ENCODE peak calls at places on chromosomes 2 and 18, in five cellular contexts. Z is foreskin fibroblast, A is prostate gland, J is heart left ventricle, W is endothelial cell. E is an unnamed sample.

GRCh38 chr2:221109552-221109951 is 462.6 kb downstream of the EPHA4 start:
- DNase-seq in Z (no peak), J (no peak), A (no peak), W (no peak), E (no peak)

GRCh38 chr2:206084468-206084869 is 1.5 kb downstream of the INO80D start:
- DNase-seq in W (peak), A (peak), J (peak), Z (peak), E (peak)

GRCh38 chr2:128867327-128867726 is 548.7 kb upstream of the HS6ST1 start:
- DNase-seq in Z (no peak), J (no peak), W (no peak), A (no peak), E (no peak)

GRCh38 chr2:134459706-134460406 is 206.0 kb downstream of the MGAT5 start:
- DNase-seq in W (no peak), A (no peak), Z (no peak), J (no peak), E (no peak)

GRCh38 chr18:25080988-25081387 is 271.0 kb downstream of the ZNF521 start:
- DNase-seq in W (no peak), J (no peak), Z (no peak), A (no peak), E (no peak)

GRCh38 chr2:241762933-241763369 is 13.7 kb upstream of the GAL3ST2 start:
- DNase-seq in W (no peak), A (no peak), J (no peak), Z (no peak), E (no peak)

GRCh38 chr2:140178224-140178623 is 1398.0 kb upstream of the NXPH2 start:
- DNase-seq in W (no peak), J (no peak), A (no peak), Z (peak), E (no peak)

GRCh38 chr2:240919786-240920782 is 13.9 kb downstream of the CROCC2 start:
- DNase-seq in Z (no peak), A (no peak), W (peak), J (peak), E (peak)

GRCh38 chr2:206275274-206276160 is 1.1 kb downstream of the ZDBF2 start:
- DNase-seq in Z (peak), A (no peak), W (peak), J (no peak), E (no peak)

GRCh38 chr2:20411361-20411894 is 35.4 kb upstream of the RHOB start:
- DNase-seq in J (peak), W (peak), Z (peak), A (peak), E (peak)

GRCh38 chr2:46775722-46776121 is 139.9 kb downstream of the MCFD2 start:
- DNase-seq in A (no peak), W (no peak), J (no peak), Z (peak), E (no peak)

GRCh38 chr2:1854747-1855146 is 110.4 kb upstream of the PXDN start:
- DNase-seq in A (no peak), W (peak), Z (peak), J (no peak), E (no peak)
- TF ChIP-seq CTCF in A (peak), W (no peak), Z (no peak), J (peak), E (peak)

GRCh38 chr2:14634223-14634884 is 1.8 kb downstream of the LRATD1 start:
- DNase-seq in Z (peak), A (peak), J (peak), W (peak), E (peak)
- TF ChIP-seq CTCF in Z (peak), A (peak), J (peak), W (peak), E (peak)

DNA sequence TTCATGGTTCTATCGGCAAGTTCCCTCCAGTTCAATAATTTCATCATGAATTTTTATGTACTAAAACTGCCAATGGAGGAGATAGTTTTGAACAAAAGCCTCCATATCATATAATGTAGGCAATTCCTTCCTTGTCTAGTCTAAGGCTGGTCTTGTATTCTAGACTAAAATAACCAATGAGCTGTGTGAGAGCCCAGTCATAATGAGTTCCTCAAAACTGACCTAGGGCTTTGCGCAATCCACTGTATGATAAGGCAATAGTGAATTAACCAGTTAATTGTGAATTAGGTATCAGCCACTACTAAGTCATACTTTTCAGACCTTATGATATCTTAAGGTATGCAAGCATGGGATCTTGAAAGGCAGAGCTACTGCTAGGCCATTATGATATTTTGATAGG is 7.6 kb upstream of the UXS1 start:
- DNase-seq in J (no peak), Z (no peak), W (no peak), A (no peak), E (no peak)
- TF ChIP-seq CTCF in J (no peak), Z (no peak), W (no peak), A (no peak), E (no peak)

GRCh38 chr2:24830351-24830750 is 37.1 kb downstream of the CENPO start:
- DNase-seq in A (no peak), Z (peak), J (no peak), W (no peak), E (no peak)
- TF ChIP-seq CTCF in A (no peak), Z (peak), J (no peak), W (no peak), E (no peak)

DNA sequence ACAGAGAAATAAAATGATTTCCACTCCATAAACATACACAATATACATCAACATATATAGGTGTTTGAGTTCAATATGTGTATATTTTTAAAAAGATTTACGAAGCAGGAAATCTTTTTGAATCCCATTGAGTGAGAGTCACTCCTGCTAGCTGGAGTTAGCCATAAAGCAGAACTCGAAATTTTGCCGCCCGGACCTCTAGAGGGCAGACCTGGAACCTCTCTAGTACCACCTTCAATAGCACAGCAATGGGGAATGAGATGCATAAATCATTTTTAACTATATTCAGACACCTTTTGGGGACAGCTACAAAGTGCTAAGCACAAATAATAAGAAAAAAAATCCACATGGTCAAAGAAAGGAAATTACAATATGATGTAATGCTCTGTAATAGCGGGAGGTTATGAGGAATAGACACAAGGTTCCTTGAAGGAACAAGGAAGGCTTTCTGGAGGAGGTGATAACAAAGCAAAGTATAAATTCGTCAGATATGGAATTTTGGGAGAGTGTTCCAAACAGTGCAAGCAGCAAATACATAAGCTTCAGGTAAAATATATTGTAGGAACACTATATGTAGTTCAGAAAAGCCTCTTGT is 533.4 kb downstream of the ERBB4 start:
- DNase-seq in Z (peak), A (no peak), J (peak), W (peak), E (no peak)
- TF ChIP-seq CTCF in Z (peak), A (peak), J (peak), W (peak), E (no peak)

GRCh38 chr2:11399113-11399762 is 54.8 kb upstream of the ROCK2 start:
- DNase-seq in Z (no peak), A (no peak), W (no peak), J (no peak), E (no peak)
- TF ChIP-seq CTCF in Z (no peak), A (no peak), W (no peak), J (no peak), E (no peak)

GRCh38 chr2:165568361-165568760 is 98.9 kb downstream of the CSRNP3 start:
- DNase-seq in A (no peak), Z (no peak), J (no peak), W (no peak), E (no peak)

GRCh38 chr2:165558832-165559231 is 89.3 kb downstream of the CSRNP3 start:
- DNase-seq in Z (peak), J (no peak), A (no peak), W (no peak), E (no peak)

GRCh38 chr2:165560377-165560988 is 91.0 kb downstream of the CSRNP3 start:
- DNase-seq in A (no peak), W (no peak), Z (no peak), J (no peak), E (no peak)

GRCh38 chr2:165562235-165562634 is 92.7 kb downstream of the CSRNP3 start:
- DNase-seq in J (no peak), Z (no peak), W (no peak), A (no peak), E (no peak)

DNA sequence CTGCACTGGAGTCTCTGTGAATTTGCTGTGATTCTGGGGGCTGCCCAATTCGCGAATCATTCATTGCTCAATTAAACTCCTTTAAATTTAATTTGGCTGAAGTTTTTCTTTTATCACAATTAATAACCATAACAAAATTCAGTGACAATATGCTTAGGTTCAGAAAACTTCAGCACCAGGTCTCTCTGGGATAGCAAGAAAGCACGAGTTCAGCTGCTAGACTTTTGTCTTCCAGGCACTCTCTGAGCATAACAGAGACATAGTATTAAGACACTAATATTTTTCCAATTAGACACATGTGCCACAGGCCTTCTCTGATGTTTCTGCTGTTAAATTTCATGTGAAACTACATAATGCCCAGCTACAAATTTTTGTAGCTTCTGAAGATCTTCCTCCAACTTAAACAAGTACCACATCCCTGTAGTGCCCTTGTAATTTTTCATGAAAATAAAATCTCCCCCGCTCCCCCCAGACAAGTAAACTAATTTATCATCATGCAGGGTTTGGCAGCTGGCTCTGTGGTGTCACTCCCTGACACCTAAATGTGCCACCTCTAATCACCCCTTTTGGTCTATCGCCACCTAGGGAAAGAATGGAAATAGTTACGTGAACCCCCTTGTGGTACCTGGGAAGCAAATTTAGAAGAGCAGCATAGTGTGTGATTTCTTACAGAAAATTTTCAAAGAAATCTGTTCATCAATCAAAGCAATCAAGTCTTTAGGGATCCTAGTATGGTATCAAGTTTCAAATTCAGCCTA is 94.1 kb downstream of the CSRNP3 start:
- DNase-seq in Z (no peak), A (no peak), J (no peak), W (no peak), E (no peak)
- TF ChIP-seq CTCF in Z (no peak), A (no peak), J (no peak), W (peak), E (no peak)

GRCh38 chr2:24912523-24912922 is 7.5 kb downstream of the ADCY3 start:
- DNase-seq in Z (peak), J (no peak), W (no peak), A (no peak), E (no peak)
- TF ChIP-seq CTCF in Z (no peak), J (no peak), W (no peak), A (no peak), E (no peak)